ENCODE peak calls at places on chromosomes 3 and 15, in ten cellular contexts. D is stimulated activated CD4-positive, alpha-beta T cell treated with anti-CD3 and anti-CD28 coated beads, Interleukin-4, amount 100 ng/mL, for 1 hour; S is HepG2; U is activated naive CD4-positive, alpha-beta T cell; T is OCI-LY7; M is fibroblast of mammary gland; Y is stimulated activated CD8-positive, alpha-beta memory T cell treated with anti-CD3 and anti-CD28 coated beads, Interleukin-2, amount 100 ng/mL, for 48 hours; O is substantia nigra; G is left lobe of liver; N is A549. H is an unnamed sample.

GRCh38 chr15:25676070-25676469 is 187.1 kb downstream of the ATP10A start:
- DNase-seq in D (no peak), S (no peak), U (no peak), T (no peak), M (no peak), Y (no peak), O (no peak), G (no peak), N (no peak), H (no peak)

GRCh38 chr15:37219211-37219701 is 118.9 kb upstream of the MEIS2 start:
- DNase-seq in D (no peak), S (peak; percentile 48), U (no peak), T (no peak), M (no peak), Y (no peak), O (no peak), G (peak; percentile 73), N (no peak), H (no peak)

GRCh38 chr3:127277591-127277990 is 10.3 kb downstream of the PRR20G start:
- DNase-seq in D (no peak), S (no peak), U (no peak), T (no peak), M (no peak), Y (no peak), O (no peak), G (no peak), N (no peak), H (peak; percentile 34)

GRCh38 chr15:41917767-41918430 is 24.0 kb upstream of the SPTBN5 start:
- DNase-seq in D (no peak), S (no peak), U (no peak), T (no peak), M (peak; percentile 71), Y (no peak), O (peak; percentile 9), G (no peak), N (peak; percentile 24), H (peak; percentile 56)

GRCh38 chr3:60277376-60277800 is 973.9 kb downstream of the FHIT start:
- DNase-seq in D (no peak), S (no peak), U (no peak), T (no peak), M (no peak), Y (no peak), O (no peak), G (no peak), N (no peak), H (no peak)

GRCh38 chr3:45608885-45609284 is 14.3 kb downstream of the LIMD1 start:
- DNase-seq in D (no peak), S (no peak), U (no peak), T (no peak), M (peak; percentile 55), Y (no peak), O (no peak), G (no peak), N (no peak), H (no peak)

GRCh38 chr3:153350420-153350819 is 188.4 kb downstream of the RAP2B start:
- DNase-seq in D (no peak), S (peak; percentile 86), U (no peak), T (no peak), M (peak; percentile 36), Y (no peak), O (no peak), G (no peak), N (no peak), H (peak; percentile 22)

GRCh38 chr15:62119224-62119925 is 45.7 kb downstream of the C2CD4B start:
- DNase-seq in D (no peak), S (peak; percentile 51), U (no peak), T (peak; percentile 37), M (peak; percentile 96), Y (no peak), O (no peak), G (no peak), N (peak; percentile 53), H (peak; percentile 94)

GRCh38 chr3:11661827-11662226 is 18.1 kb upstream of the VGLL4 start:
- DNase-seq in D (no peak), S (no peak), U (no peak), T (no peak), M (peak; percentile 79), Y (no peak), O (no peak), G (no peak), N (no peak), H (peak; percentile 37)

GRCh38 chr3:46208167-46208704 is at the start of gene CCR1:
- DNase-seq in D (peak; percentile 13), S (peak; percentile 37), U (no peak), T (peak; percentile 32), M (peak; percentile 65), Y (peak; percentile 44), O (no peak), G (no peak), N (no peak), H (peak; percentile 62)

GRCh38 chr15:50219820-50220219 is 37.8 kb downstream of the SLC27A2 start:
- DNase-seq in D (no peak), S (no peak), U (no peak), T (no peak), M (peak; percentile 20), Y (no peak), O (no peak), G (no peak), N (no peak), H (peak; percentile 41)

GRCh38 chr15:68635142-68635541 is 56.3 kb downstream of the CORO2B start:
- DNase-seq in D (no peak), S (no peak), U (no peak), T (peak; percentile 88), M (peak; percentile 50), Y (no peak), O (no peak), G (no peak), N (no peak), H (no peak)

GRCh38 chr3:172634948-172635347 is 75.9 kb downstream of the NCEH1 start:
- DNase-seq in D (no peak), S (no peak), U (no peak), T (no peak), M (no peak), Y (no peak), O (no peak), G (no peak), N (no peak), H (no peak)

GRCh38 chr3:140219161-140219745 is 284.3 kb downstream of the CLSTN2 start:
- DNase-seq in D (no peak), S (no peak), U (no peak), T (no peak), M (no peak), Y (no peak), O (no peak), G (no peak), N (no peak), H (no peak)

GRCh38 chr15:25501828-25502446 is 63.1 kb upstream of the UBE3A start:
- DNase-seq in D (no peak), S (peak; percentile 42), U (no peak), T (peak; percentile 58), M (peak; percentile 51), Y (no peak), O (no peak), G (no peak), N (no peak), H (no peak)

GRCh38 chr3:161770532-161771386 is 274.2 kb downstream of the OTOL1 start:
- DNase-seq in D (no peak), S (no peak), U (no peak), T (no peak), M (peak; percentile 65), Y (no peak), O (no peak), G (no peak), N (no peak), H (peak; percentile 16)

GRCh38 chr15:41971089-41971892 is 1.1 kb downstream of the EHD4 start:
- DNase-seq in D (peak; percentile 73), S (peak; percentile 61), U (peak; percentile 15), T (peak; percentile 86), M (peak; percentile 51), Y (peak; percentile 65), O (no peak), G (peak; percentile 59), N (peak; percentile 38), H (peak; percentile 57)

GRCh38 chr3:149371723-149372114 is 5.7 kb downstream of the TM4SF1 start:
- DNase-seq in D (no peak), S (no peak), U (no peak), T (no peak), M (no peak), Y (no peak), O (no peak), G (no peak), N (no peak), H (no peak)

GRCh38 chr3:56954125-56954524 is 106.3 kb upstream of the SPATA12 start:
- DNase-seq in D (no peak), S (no peak), U (no peak), T (no peak), M (no peak), Y (no peak), O (no peak), G (no peak), N (no peak), H (no peak)

GRCh38 chr3:151178208-151178845 is 24.7 kb downstream of the GPR171 start:
- DNase-seq in D (no peak), S (peak; percentile 97), U (no peak), T (no peak), M (no peak), Y (no peak), O (no peak), G (no peak), N (no peak), H (no peak)

GRCh38 chr3:110459021-110459420 is 612.6 kb upstream of the NECTIN3 start:
- DNase-seq in D (no peak), S (peak; percentile 7), U (no peak), T (no peak), M (peak; percentile 14), Y (no peak), O (no peak), G (no peak), N (no peak), H (peak; percentile 41)

GRCh38 chr3:38493019-38493418 is 3.1 kb upstream of the EXOG start:
- DNase-seq in D (no peak), S (no peak), U (no peak), T (no peak), M (peak; percentile 48), Y (no peak), O (no peak), G (no peak), N (no peak), H (no peak)

GRCh38 chr3:129161860-129162271 is 1.0 kb upstream of the ISY1 start:
- DNase-seq in D (peak; percentile 32), S (peak; percentile 18), U (no peak), T (peak; percentile 55), M (no peak), Y (peak; percentile 18), O (no peak), G (no peak), N (peak; percentile 40), H (peak; percentile 51)

H was measured in MCF 10A.